ENCODE peak calls at places on chromosomes 2 and 18, in nine cellular contexts. L, J, S, F, B, W, A, U and P are unnamed samples.

GRCh38 chr2:206802654-206803514 is 37.5 kb downstream of the FASTKD2 start:
- DNase-seq in L (no peak), J (no peak), S (no peak), F (no peak), B (no peak), W (no peak), A (no peak), U (no peak), P (no peak)

GRCh38 chr2:60710707-60711106 is 45.4 kb upstream of the PAPOLG start:
- DNase-seq in L (no peak), J (peak; percentile 22), S (no peak), F (peak; percentile 27), B (no peak), W (peak; percentile 26), A (no peak), U (no peak), P (no peak)

GRCh38 chr2:212777020-212777491 is 238.5 kb upstream of the ERBB4 start:
- DNase-seq in L (peak; percentile 63), J (no peak), S (no peak), F (no peak), B (no peak), W (peak; percentile 39), A (no peak), U (no peak), P (peak; percentile 7)

GRCh38 chr2:2739231-2739795 is 408.2 kb upstream of the MYT1L start:
- DNase-seq in L (no peak), J (no peak), S (no peak), F (no peak), B (no peak), W (no peak), A (peak; percentile 40), U (no peak), P (no peak)

GRCh38 chr2:141260895-141261294 is 869.9 kb downstream of the LRP1B start:
- DNase-seq in L (no peak), J (no peak), S (no peak), F (no peak), B (no peak), W (no peak), A (no peak), U (no peak), P (no peak)

GRCh38 chr2:96792772-96793749 is 23.0 kb upstream of the CNNM3 start:
- DNase-seq in L (no peak), J (no peak), S (no peak), F (no peak), B (no peak), W (no peak), A (peak; percentile 72), U (no peak), P (peak; percentile 28)

GRCh38 chr2:134272831-134273230 is 19.0 kb downstream of the MGAT5 start:
- DNase-seq in L (no peak), J (no peak), S (no peak), F (no peak), B (no peak), W (no peak), A (no peak), U (no peak), P (no peak)

GRCh38 chr2:28419003-28419704 is 26.5 kb downstream of the FOSL2 start:
- DNase-seq in L (peak; percentile 43), J (no peak), S (no peak), F (no peak), B (no peak), W (no peak), A (no peak), U (no peak), P (no peak)

GRCh38 chr2:9474361-9475117 is at the start of gene IAH1:
- DNase-seq in L (peak; percentile 36), J (peak; percentile 69), S (peak; percentile 89), F (peak; percentile 78), B (no peak), W (peak; percentile 60), A (peak; percentile 93), U (peak; percentile 63), P (peak; percentile 82)

GRCh38 chr2:6290626-6291025 is 575.1 kb downstream of the CMPK2 start:
- DNase-seq in L (no peak), J (no peak), S (no peak), F (no peak), B (no peak), W (no peak), A (no peak), U (no peak), P (no peak)

GRCh38 chr2:118858485-118859156 is 11.2 kb upstream of the EN1 start:
- DNase-seq in L (peak; percentile 28), J (no peak), S (no peak), F (no peak), B (no peak), W (no peak), A (no peak), U (no peak), P (peak; percentile 71)

GRCh38 chr2:1598800-1599199 is 145.5 kb downstream of the PXDN start:
- DNase-seq in L (no peak), J (no peak), S (no peak), F (no peak), B (no peak), W (no peak), A (no peak), U (no peak), P (no peak)

GRCh38 chr2:125642032-125642431 is 1013.9 kb upstream of the GYPC start:
- DNase-seq in L (no peak), J (no peak), S (no peak), F (no peak), B (no peak), W (no peak), A (no peak), U (no peak), P (no peak)

GRCh38 chr2:5322414-5322813 is 369.8 kb upstream of the SOX11 start:
- DNase-seq in L (no peak), J (no peak), S (no peak), F (no peak), B (no peak), W (no peak), A (no peak), U (no peak), P (no peak)

GRCh38 chr2:109637749-109638570 is 23.8 kb downstream of the SOWAHC start:
- DNase-seq in L (no peak), J (no peak), S (no peak), F (no peak), B (no peak), W (no peak), A (no peak), U (no peak), P (no peak)

GRCh38 chr18:53380063-53380639 is 844.3 kb downstream of the MBD2 start:
- DNase-seq in L (peak; percentile 56), J (no peak), S (no peak), F (no peak), B (peak; percentile 48), W (peak; percentile 9), A (no peak), U (no peak), P (peak; percentile 5)

GRCh38 chr18:22166070-22166972 is 3.1 kb upstream of the GATA6 start:
- DNase-seq in L (peak; percentile 61), J (peak; percentile 55), S (peak; percentile 93), F (peak; percentile 69), B (no peak), W (peak; percentile 20), A (peak; percentile 78), U (peak; percentile 69), P (peak; percentile 76)

GRCh38 chr2:216517447-216517846 is 18.8 kb downstream of the RPL37A start:
- DNase-seq in L (no peak), J (no peak), S (no peak), F (no peak), B (no peak), W (no peak), A (no peak), U (no peak), P (no peak)

GRCh38 chr2:217049931-217050330 is 190.1 kb upstream of the TNP1 start:
- DNase-seq in L (no peak), J (peak; percentile 45), S (no peak), F (no peak), B (no peak), W (no peak), A (no peak), U (no peak), P (no peak)

GRCh38 chr2:27177441-27178351 is 28.9 kb downstream of the TCF23 start:
- DNase-seq in L (no peak), J (no peak), S (no peak), F (peak; percentile 53), B (no peak), W (no peak), A (no peak), U (no peak), P (no peak)
- H3K27me3 ChIP-seq in L (no peaks in the 10 kb centered on the region), J (no peaks in the 10 kb centered on the region), S (no peaks in the 10 kb centered on the region), F (no peaks in the 10 kb centered on the region), B (no peaks in the 10 kb centered on the region), W (peaks cover 23% of the 10 kb centered on the region), A (no peaks in the 10 kb centered on the region), U (peaks cover 45% of the 10 kb centered on the region), P (no peaks in the 10 kb centered on the region)

DNA sequence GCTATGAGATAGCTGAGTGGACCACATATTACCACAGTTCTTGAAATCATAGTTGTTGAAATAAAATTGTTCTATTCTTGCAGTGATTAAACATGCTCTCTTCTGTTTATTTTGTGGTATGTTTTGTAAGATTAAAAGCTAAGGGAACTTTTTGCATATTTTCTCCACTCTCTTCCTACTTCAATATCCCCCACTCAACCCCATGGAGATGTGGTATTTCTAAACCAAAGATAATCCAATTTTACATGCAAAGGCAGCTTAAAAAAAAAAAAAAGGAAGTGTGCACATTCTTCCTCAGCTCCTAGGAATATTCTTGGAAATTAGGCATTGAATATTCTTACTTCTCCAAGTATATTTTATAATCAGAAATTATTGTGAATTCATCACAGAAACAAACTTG is 15.0 kb upstream of the PAX3 start:
- DNase-seq in L (no peak), J (no peak), S (no peak), F (no peak), B (no peak), W (no peak), A (no peak), U (no peak), P (no peak)
- H3K27me3 ChIP-seq in L (peaks cover 60% of the 10 kb centered on the region), J (no peaks in the 10 kb centered on the region), S (peaks cover 3% of the 10 kb centered on the region), F (peaks cover 59% of the 10 kb centered on the region), B (peaks cover 76% of the 10 kb centered on the region), W (peaks cover 73% of the 10 kb centered on the region), A (peaks cover 36% of the 10 kb centered on the region), U (peaks cover 99% of the 10 kb centered on the region), P (peaks cover 99% of the 10 kb centered on the region)

DNA sequence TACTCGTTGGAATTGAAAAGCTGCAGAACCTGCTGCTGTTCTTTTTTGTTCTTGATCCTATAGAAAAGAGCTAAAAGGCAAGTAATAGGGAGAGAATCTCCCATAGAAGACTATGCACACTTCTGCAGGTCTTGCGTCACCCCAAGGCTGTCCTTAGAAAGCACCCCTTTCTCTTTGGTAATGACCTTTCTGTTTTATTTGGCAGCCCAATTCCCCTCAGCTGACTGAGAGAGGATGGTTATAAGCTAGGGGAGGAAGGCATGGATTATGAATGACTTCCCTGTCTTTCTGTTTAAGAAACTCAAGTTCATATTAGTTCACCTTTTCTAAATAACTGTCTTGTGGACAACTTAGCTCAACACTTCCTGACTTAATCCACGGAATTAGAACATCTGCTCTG is 122.9 kb downstream of the TXNL1 start:
- DNase-seq in L (no peak), J (no peak), S (no peak), F (no peak), B (no peak), W (peak; percentile 4), A (no peak), U (no peak), P (no peak)
- H3K27me3 ChIP-seq in L (no peaks in the 10 kb centered on the region), J (no peaks in the 10 kb centered on the region), S (no peaks in the 10 kb centered on the region), F (no peaks in the 10 kb centered on the region), B (no peaks in the 10 kb centered on the region), W (peaks cover 2% of the 10 kb centered on the region), A (no peaks in the 10 kb centered on the region), U (no peaks in the 10 kb centered on the region), P (no peaks in the 10 kb centered on the region)

DNA sequence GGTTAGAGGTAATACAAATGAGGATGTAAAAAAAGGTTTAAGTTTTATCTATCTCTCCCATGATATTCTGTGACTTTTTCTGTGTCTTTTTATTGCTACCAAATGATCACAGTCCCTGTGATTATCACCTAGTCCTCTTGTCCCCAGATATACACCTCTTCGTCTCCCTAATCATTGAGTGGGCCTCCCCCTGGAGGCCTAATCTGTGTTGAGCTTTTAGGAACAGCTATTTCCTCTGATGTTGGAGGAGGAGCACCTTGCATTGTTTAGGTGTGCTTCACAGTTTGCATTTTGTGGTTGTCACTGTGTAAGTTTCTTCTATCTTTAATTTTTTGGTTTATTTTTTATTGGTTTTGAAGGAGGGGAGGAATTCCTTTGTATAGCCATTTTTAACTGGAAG is 33.3 kb downstream of the CCDC85A start:
- DNase-seq in L (peak; percentile 66), J (no peak), S (no peak), F (no peak), B (peak; percentile 4), W (no peak), A (no peak), U (no peak), P (peak; percentile 17)
- H3K27me3 ChIP-seq in L (no peaks in the 10 kb centered on the region), J (no peaks in the 10 kb centered on the region), S (no peaks in the 10 kb centered on the region), F (no peaks in the 10 kb centered on the region), B (no peaks in the 10 kb centered on the region), W (no peaks in the 10 kb centered on the region), A (no peaks in the 10 kb centered on the region), U (no peaks in the 10 kb centered on the region), P (no peaks in the 10 kb centered on the region)